ENCODE peak calls at places on chromosomes 4 and X, in five cellular contexts. U, R, W, T and A are unnamed samples.

GRCh38 chr4:23369331-23369730 is 520.5 kb downstream of the PPARGC1A start:
- DNase-seq in U (no peak), R (no peak), W (no peak), T (no peak), A (peak)

GRCh38 chr4:70925899-70926635 is 23.9 kb downstream of the MOB1B start:
- DNase-seq in U (no peak), R (no peak), W (no peak), T (no peak), A (no peak)

GRCh38 chr4:185237185-185237584 is 27.8 kb downstream of the SNX25 start:
- DNase-seq in U (no peak), R (no peak), W (no peak), T (no peak), A (no peak)

GRCh38 chr4:19651481-19651880 is 600.2 kb upstream of the SLIT2 start:
- DNase-seq in U (no peak), R (no peak), W (no peak), T (no peak), A (no peak)

GRCh38 chrX:127276326-127276725 is 456.8 kb downstream of the PRR32 start:
- DNase-seq in U (no peak), R (no peak), W (no peak), T (no peak), A (no peak)

GRCh38 chr4:56215138-56215793 is 172.0 kb downstream of the AASDH start:
- DNase-seq in U (no peak), R (no peak), W (no peak), T (peak), A (no peak)

GRCh38 chr4:150818661-150819060 is 196.4 kb downstream of the LRBA start:
- DNase-seq in U (no peak), R (no peak), W (no peak), T (no peak), A (no peak)

GRCh38 chr4:121252224-121252806 is 88.2 kb upstream of the TNIP3 start:
- DNase-seq in U (peak), R (peak), W (peak), T (peak), A (peak)

GRCh38 chr4:80196259-80197131 is 808 bp upstream of the PRDM8 start:
- DNase-seq in U (peak), R (no peak), W (no peak), T (no peak), A (no peak)

GRCh38 chr4:124862261-124862660 is 149.7 kb upstream of the ANKRD50 start:
- DNase-seq in U (no peak), R (no peak), W (no peak), T (no peak), A (no peak)

GRCh38 chr4:168999836-169000235 is 10.2 kb downstream of the CBR4 start:
- DNase-seq in U (no peak), R (no peak), W (no peak), T (no peak), A (no peak)

GRCh38 chr4:168994961-168995360 is 15.1 kb downstream of the CBR4 start:
- DNase-seq in U (no peak), R (no peak), W (no peak), T (no peak), A (no peak)

GRCh38 chr4:168993724-168994510 is 16.1 kb downstream of the CBR4 start:
- DNase-seq in U (no peak), R (no peak), W (no peak), T (no peak), A (no peak)

GRCh38 chr4:168998596-168998995 is 11.5 kb downstream of the CBR4 start:
- DNase-seq in U (no peak), R (no peak), W (no peak), T (no peak), A (no peak)

GRCh38 chr4:168995537-168996295 is 14.3 kb downstream of the CBR4 start:
- DNase-seq in U (no peak), R (no peak), W (no peak), T (peak), A (no peak)
- TF ChIP-seq CTCF in U (no peak), R (peak), W (peak), T (peak), A (peak)

DNA sequence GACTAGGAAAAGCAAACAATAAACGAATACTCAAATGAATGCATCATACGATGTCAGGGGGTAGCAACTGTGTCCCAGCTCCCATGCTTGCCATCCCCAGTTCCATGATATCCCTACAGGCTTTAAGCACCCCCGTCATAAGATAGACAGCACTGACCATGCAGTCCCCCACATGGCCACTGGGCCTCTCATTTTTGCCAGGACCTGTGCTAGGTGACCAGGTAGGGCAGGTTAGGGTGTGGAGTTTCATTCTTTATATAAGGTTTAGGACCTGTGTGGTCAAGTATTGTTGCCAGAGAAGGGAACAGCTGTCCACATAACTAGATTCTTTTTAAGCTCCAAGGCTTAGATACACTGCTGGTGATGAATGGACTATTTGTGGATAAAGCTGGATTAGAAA is 9.7 kb downstream of the PPEF2 start:
- DNase-seq in U (no peak), R (no peak), W (no peak), T (peak), A (no peak)
- TF ChIP-seq CTCF in U (peak), R (peak), W (no peak), T (no peak), A (no peak)

GRCh38 chr4:177070533-177070932 is 239.1 kb upstream of the NEIL3 start:
- DNase-seq in U (no peak), R (no peak), W (no peak), T (no peak), A (no peak)

GRCh38 chr4:177066746-177067145 is 242.9 kb upstream of the NEIL3 start:
- DNase-seq in U (no peak), R (no peak), W (no peak), T (no peak), A (no peak)

GRCh38 chr4:177064116-177064515 is 245.6 kb upstream of the NEIL3 start:
- DNase-seq in U (no peak), R (no peak), W (no peak), T (no peak), A (no peak)

DNA sequence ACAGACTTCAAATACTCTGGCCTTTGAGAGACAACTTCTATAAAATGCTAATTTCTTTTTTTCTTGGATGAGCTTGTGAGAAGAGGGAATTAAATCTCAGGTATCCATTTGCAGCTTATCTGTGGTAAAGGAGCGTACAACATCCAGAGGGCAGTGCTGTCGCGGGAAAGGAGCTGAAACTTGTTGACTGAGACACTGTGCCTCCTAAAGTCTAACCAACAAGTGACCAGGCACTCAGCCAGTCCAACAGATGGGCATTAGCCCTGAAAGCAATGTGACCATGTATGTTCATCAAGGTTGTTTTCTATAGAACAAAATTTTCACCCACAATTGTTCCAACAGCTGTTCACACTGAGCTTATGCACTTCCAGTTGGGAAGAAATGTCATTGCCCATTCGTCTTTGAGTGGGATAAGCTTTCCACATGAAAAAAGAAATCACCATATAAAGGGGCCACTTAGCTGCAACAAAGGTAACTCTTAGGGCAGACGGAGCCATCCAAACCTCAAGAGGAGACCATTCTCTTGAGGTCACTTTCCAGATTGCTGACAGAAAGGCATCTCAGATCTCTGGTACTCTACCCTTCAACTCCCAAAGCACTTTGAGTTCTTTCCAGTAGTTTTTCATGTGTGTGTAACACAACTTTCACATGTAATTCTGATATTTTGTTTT is 244.8 kb upstream of the NEIL3 start:
- DNase-seq in U (no peak), R (no peak), W (no peak), T (peak), A (no peak)
- TF ChIP-seq CTCF in U (no peak), R (no peak), W (no peak), T (no peak), A (no peak)

GRCh38 chr4:110477836-110478235 is 1.9 kb downstream of the ENPEP start:
- DNase-seq in U (no peak), R (no peak), W (no peak), T (no peak), A (no peak)

GRCh38 chr4:110483516-110483915 is 7.6 kb downstream of the ENPEP start:
- DNase-seq in U (no peak), R (no peak), W (no peak), T (no peak), A (no peak)

GRCh38 chr4:110480031-110480549 is 4.1 kb downstream of the ENPEP start:
- DNase-seq in U (no peak), R (no peak), W (no peak), T (no peak), A (no peak)

GRCh38 chr4:110484029-110484428 is 8.1 kb downstream of the ENPEP start:
- DNase-seq in U (no peak), R (no peak), W (no peak), T (no peak), A (no peak)

GRCh38 chr4:110480741-110481271 is 4.9 kb downstream of the ENPEP start:
- DNase-seq in U (no peak), R (no peak), W (no peak), T (no peak), A (no peak)
- TF ChIP-seq CTCF in U (peak), R (no peak), W (no peak), T (no peak), A (no peak)

GRCh38 chr4:37219251-37219650 is 25.3 kb upstream of the NWD2 start:
- DNase-seq in U (no peak), R (no peak), W (no peak), T (no peak), A (no peak)

GRCh38 chr4:37225778-37226177 is 18.8 kb upstream of the NWD2 start:
- DNase-seq in U (peak), R (no peak), W (no peak), T (no peak), A (no peak)

GRCh38 chr4:37223732-37224131 is 20.8 kb upstream of the NWD2 start:
- DNase-seq in U (no peak), R (no peak), W (no peak), T (no peak), A (no peak)

DNA sequence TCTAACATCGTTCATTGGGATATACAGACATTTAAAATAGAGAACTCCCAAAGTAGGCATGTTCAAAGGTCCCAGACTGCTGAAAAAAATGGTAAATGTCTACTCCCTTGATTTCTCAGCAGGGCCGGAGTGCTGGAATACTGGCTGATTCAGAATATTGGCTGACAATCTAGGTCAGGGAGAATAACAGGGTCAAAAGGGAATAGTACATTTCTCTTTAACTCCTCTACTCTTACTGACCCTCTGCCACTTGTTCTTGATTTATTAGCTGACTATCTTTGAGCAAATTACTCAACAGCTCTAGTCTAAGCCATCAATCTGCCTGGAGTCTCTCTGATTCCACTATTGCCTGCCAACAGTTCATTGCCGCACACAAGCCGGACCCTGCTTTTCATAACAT is 19.7 kb upstream of the NWD2 start:
- DNase-seq in U (no peak), R (no peak), W (no peak), T (no peak), A (no peak)
- TF ChIP-seq CTCF in U (no peak), R (no peak), W (no peak), T (no peak), A (no peak)

DNA sequence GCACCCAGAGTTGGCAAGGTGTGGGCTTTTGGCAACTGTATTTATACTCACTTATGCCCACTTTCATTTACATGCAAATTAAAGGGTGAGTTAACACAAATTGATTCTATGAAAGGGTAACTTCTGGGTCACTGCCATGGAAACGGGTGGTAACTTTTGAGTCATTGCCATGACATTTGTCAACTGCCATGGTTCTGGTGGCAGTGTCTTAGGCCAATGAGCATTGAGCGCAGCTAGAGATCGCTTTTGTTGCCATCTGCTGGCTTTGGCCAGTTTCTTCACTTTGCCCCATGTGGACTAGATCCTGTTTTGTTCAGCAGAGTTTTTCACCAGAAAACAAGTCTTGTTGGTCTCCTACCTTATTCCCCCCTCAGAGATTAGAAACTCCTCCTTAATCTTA is 170.8 kb upstream of the NUDT6 start:
- DNase-seq in U (no peak), R (no peak), W (no peak), T (peak), A (no peak)
- TF ChIP-seq CTCF in U (no peak), R (no peak), W (no peak), T (no peak), A (no peak)

GRCh38 chrX:133958997-133959688 is 26.3 kb downstream of the GPC3 start:
- DNase-seq in U (no peak), R (no peak), W (no peak), T (no peak), A (no peak)
- TF ChIP-seq CTCF in U (no peak), R (no peak), W (no peak), T (no peak), A (no peak)

GRCh38 chr4:118004088-118004487 is 30.2 kb upstream of the NDST3 start:
- DNase-seq in U (no peak), R (no peak), W (no peak), T (no peak), A (no peak)

DNA sequence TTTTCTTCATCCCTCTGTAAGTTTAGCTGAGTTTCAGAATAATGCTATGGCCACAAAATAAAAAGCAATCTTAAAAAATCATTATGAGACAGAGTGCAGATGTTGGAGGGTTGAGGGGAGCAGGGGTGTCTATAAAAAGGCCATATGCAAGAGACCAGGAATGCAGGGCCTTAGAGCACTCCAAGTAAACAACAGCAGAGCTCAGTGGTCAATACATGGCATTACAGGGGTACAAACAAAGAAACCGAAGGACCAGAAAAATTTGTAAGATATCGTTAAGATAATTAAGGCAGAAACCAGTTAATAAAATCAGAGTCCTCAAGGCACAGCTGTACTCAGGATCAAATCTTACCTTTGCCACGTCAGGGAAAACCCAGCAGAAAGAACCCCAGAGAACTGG is 28.4 kb upstream of the NDST3 start:
- DNase-seq in U (no peak), R (no peak), W (no peak), T (no peak), A (no peak)
- TF ChIP-seq CTCF in U (peak), R (peak), W (no peak), T (no peak), A (peak)